ENCODE peak calls at places on chromosomes 3 and 15, in six cellular contexts. Y, G, X, C, Q and J are unnamed samples.
A peak's percentile ranks its signal among the peaks of the same experiment; 100 is the strongest.

GRCh38 chr15:76468722-76469121 is 132.1 kb downstream of the ISL2 start:
- DNase-seq in Y (no peak), G (no peak), X (no peak), C (no peak), Q (no peak), J (no peak)

GRCh38 chr3:182790612-182791011 is 2.7 kb upstream of the ATP11B start:
- DNase-seq in Y (no peak), G (no peak), X (no peak), C (no peak), Q (no peak), J (no peak)

GRCh38 chr3:112390783-112391641 is 58.1 kb downstream of the CD200 start:
- DNase-seq in Y (peak; percentile 88), G (no peak), X (peak; percentile 99), C (peak; percentile 68), Q (no peak), J (no peak)

GRCh38 chr3:190863119-190863465 is 598 bp upstream of the GMNC start:
- DNase-seq in Y (no peak), G (no peak), X (peak; percentile 5), C (no peak), Q (no peak), J (no peak)

GRCh38 chr3:31251083-31251482 is 281.6 kb upstream of the STT3B start:
- DNase-seq in Y (no peak), G (no peak), X (no peak), C (no peak), Q (no peak), J (no peak)

GRCh38 chr15:90211440-90212168 is 10.5 kb downstream of the SEMA4B start:
- DNase-seq in Y (peak; percentile 96), G (no peak), X (peak; percentile 69), C (no peak), Q (no peak), J (no peak)

GRCh38 chr3:73490453-73491311 is 134.1 kb downstream of the PDZRN3 start:
- DNase-seq in Y (no peak), G (peak; percentile 54), X (peak; percentile 55), C (peak; percentile 69), Q (no peak), J (no peak)

GRCh38 chr3:72523409-72524172 is 324.7 kb downstream of the SHQ1 start:
- DNase-seq in Y (no peak), G (peak; percentile 24), X (no peak), C (no peak), Q (peak; percentile 81), J (no peak)

GRCh38 chr3:183563686-183563941 is 8.1 kb upstream of the KLHL6 start:
- DNase-seq in Y (no peak), G (no peak), X (no peak), C (no peak), Q (no peak), J (no peak)

GRCh38 chr3:127762077-127762786 is 60.1 kb downstream of the MGLL start:
- DNase-seq in Y (no peak), G (peak; percentile 75), X (no peak), C (no peak), Q (peak; percentile 55), J (no peak)

GRCh38 chr3:151315136-151315535 is 1.5 kb downstream of the GPR87 start:
- DNase-seq in Y (no peak), G (no peak), X (peak; percentile 59), C (no peak), Q (no peak), J (no peak)

GRCh38 chr15:95304116-95304873 is 1026.2 kb upstream of the NR2F2 start:
- DNase-seq in Y (no peak), G (peak; percentile 48), X (no peak), C (no peak), Q (no peak), J (no peak)

GRCh38 chr3:56930706-56931105 is 129.0 kb upstream of the ARHGEF3 start:
- DNase-seq in Y (peak; percentile 90), G (no peak), X (peak; percentile 36), C (no peak), Q (no peak), J (no peak)

GRCh38 chr3:140008693-140008980 is 73.7 kb downstream of the CLSTN2 start:
- DNase-seq in Y (no peak), G (no peak), X (no peak), C (no peak), Q (no peak), J (no peak)

GRCh38 chr3:169529013-169529412 is 134.5 kb downstream of the MECOM start:
- DNase-seq in Y (no peak), G (no peak), X (no peak), C (no peak), Q (no peak), J (no peak)

GRCh38 chr15:64032327-64032726 is 14.0 kb downstream of the DAPK2 start:
- DNase-seq in Y (no peak), G (no peak), X (no peak), C (no peak), Q (no peak), J (no peak)

GRCh38 chr3:56771376-56771775 is 30.4 kb downstream of the ARHGEF3 start:
- DNase-seq in Y (no peak), G (no peak), X (no peak), C (no peak), Q (no peak), J (no peak)

GRCh38 chr3:26757978-26758377 is 135.4 kb downstream of the LRRC3B start:
- DNase-seq in Y (no peak), G (no peak), X (no peak), C (no peak), Q (no peak), J (no peak)

GRCh38 chr3:12303998-12304397 is 15.1 kb downstream of the PPARG start:
- DNase-seq in Y (no peak), G (no peak), X (no peak), C (no peak), Q (no peak), J (no peak)

GRCh38 chr15:71677352-71677751 is 133.0 kb upstream of the NR2E3 start:
- DNase-seq in Y (no peak), G (no peak), X (no peak), C (no peak), Q (no peak), J (no peak)

GRCh38 chr15:67822537-67823370 is 2.6 kb upstream of the SKOR1 start:
- DNase-seq in Y (no peak), G (no peak), X (no peak), C (peak; percentile 50), Q (no peak), J (no peak)

GRCh38 chr3:62387251-62387650 is 13.9 kb upstream of the FEZF2 start:
- DNase-seq in Y (no peak), G (no peak), X (no peak), C (no peak), Q (no peak), J (no peak)

GRCh38 chr3:72335458-72336050 is 512.7 kb downstream of the SHQ1 start:
- DNase-seq in Y (no peak), G (no peak), X (no peak), C (no peak), Q (no peak), J (no peak)

GRCh38 chr3:197706658-197707057 is 30.0 kb downstream of the RUBCN start:
- DNase-seq in Y (no peak), G (no peak), X (no peak), C (no peak), Q (peak; percentile 16), J (no peak)

GRCh38 chr3:197709135-197709534 is 27.6 kb downstream of the RUBCN start:
- DNase-seq in Y (no peak), G (no peak), X (no peak), C (no peak), Q (peak; percentile 51), J (no peak)

GRCh38 chr3:197714251-197714650 is 22.5 kb downstream of the RUBCN start:
- DNase-seq in Y (no peak), G (no peak), X (no peak), C (no peak), Q (no peak), J (no peak)

GRCh38 chr3:197713477-197713822 is 23.3 kb downstream of the RUBCN start:
- DNase-seq in Y (no peak), G (peak; percentile 53), X (no peak), C (no peak), Q (no peak), J (no peak)

GRCh38 chr3:197711973-197712707 is 24.6 kb downstream of the RUBCN start:
- DNase-seq in Y (peak; percentile 98), G (peak; percentile 91), X (peak; percentile 96), C (peak; percentile 75), Q (peak; percentile 92), J (peak; percentile 84)
- H3K4me1 ChIP-seq in Y (peaks cover 16% of the 10 kb centered on the region), G (peaks cover 19% of the 10 kb centered on the region), X (peaks cover 12% of the 10 kb centered on the region), C (peaks cover 2% of the 10 kb centered on the region), Q (peaks cover 66% of the 10 kb centered on the region), J (peaks cover 22% of the 10 kb centered on the region)

DNA sequence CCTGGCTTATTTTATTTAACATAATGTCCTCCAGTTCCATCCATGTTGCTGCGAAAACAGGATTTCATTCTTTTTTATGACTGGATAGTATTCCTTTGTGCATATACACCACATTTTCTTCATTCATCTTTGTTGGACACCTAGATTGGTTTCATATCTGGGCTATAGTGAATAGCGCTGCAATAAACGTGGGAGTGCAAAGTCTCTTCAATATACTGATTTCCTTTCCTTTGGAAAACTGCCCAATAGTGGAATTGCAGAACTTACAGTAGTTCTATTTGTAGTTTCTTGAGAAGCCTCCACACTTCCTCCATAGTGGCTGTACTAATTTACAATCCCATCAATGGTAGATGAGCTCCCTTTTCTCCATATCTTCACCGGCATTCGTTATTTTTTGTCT is 72.5 kb upstream of the KLHL25 start:
- DNase-seq in Y (no peak), G (no peak), X (no peak), C (no peak), Q (no peak), J (no peak)
- H3K4me1 ChIP-seq in Y (no peaks in the 10 kb centered on the region), G (no peaks in the 10 kb centered on the region), X (no peaks in the 10 kb centered on the region), C (no peaks in the 10 kb centered on the region), Q (no peaks in the 10 kb centered on the region), J (no peaks in the 10 kb centered on the region)

GRCh38 chr3:24018784-24019570 is 73.9 kb downstream of the NR1D2 start:
- DNase-seq in Y (peak; percentile 88), G (no peak), X (no peak), C (no peak), Q (no peak), J (no peak)

GRCh38 chr3:24012589-24013257 is 67.6 kb downstream of the NR1D2 start:
- DNase-seq in Y (peak; percentile 48), G (no peak), X (no peak), C (no peak), Q (no peak), J (no peak)

GRCh38 chr3:24017305-24017704 is 72.2 kb downstream of the NR1D2 start:
- DNase-seq in Y (no peak), G (peak; percentile 51), X (no peak), C (no peak), Q (no peak), J (no peak)

GRCh38 chr3:24019585-24019984 is 74.5 kb downstream of the NR1D2 start:
- DNase-seq in Y (no peak), G (no peak), X (no peak), C (no peak), Q (no peak), J (no peak)

DNA sequence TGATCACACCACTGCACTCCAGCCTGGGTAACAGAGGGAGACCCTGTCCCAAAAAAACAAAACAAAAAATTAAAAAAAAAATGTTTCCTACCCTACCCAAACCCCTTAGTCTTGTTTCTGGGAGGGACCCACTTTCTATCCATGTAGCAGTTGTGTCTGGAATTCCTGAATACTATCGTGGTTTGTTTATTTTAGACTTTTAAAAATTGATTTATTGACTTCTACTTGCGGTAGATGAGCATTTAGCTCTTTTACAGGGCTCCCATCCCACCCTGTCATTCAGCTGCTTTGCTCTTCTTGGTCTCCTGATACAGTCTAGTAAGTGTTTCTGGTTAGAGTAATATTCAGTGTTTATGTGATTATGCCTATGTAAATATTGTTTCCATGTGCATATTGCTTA is 68.8 kb downstream of the NR1D2 start:
- DNase-seq in Y (no peak), G (no peak), X (no peak), C (no peak), Q (no peak), J (no peak)
- H3K4me1 ChIP-seq in Y (peaks cover 9% of the 10 kb centered on the region), G (no peaks in the 10 kb centered on the region), X (no peaks in the 10 kb centered on the region), C (no peaks in the 10 kb centered on the region), Q (no peaks in the 10 kb centered on the region), J (no peaks in the 10 kb centered on the region)

GRCh38 chr15:93033434-93034045 is 55.5 kb downstream of the RGMA start:
- DNase-seq in Y (no peak), G (no peak), X (no peak), C (no peak), Q (no peak), J (no peak)
- H3K4me1 ChIP-seq in Y (peaks cover 24% of the 10 kb centered on the region), G (peaks cover 24% of the 10 kb centered on the region), X (peaks cover 10% of the 10 kb centered on the region), C (no peaks in the 10 kb centered on the region), Q (peaks cover 3% of the 10 kb centered on the region), J (peaks cover 19% of the 10 kb centered on the region)